ENCODE peak calls at places on chromosome 21, in ten cellular contexts. E is NCI-H1694; I is stimulated activated CD8-positive, alpha-beta memory T cell treated with anti-CD3 and anti-CD28 coated beads, Interleukin-15, amount 100 ng/mL, for 1 hour; Q is kidney; M is HT1080; O is NCI-H1930; S is occipital lobe; C is C1 segment of cervical spinal cord; X is EL; B is neural crest cell. W is an unnamed sample.

GRCh38 chr21:15190412-15190811 is 125.6 kb upstream of the NRIP1 start:
- DNase-seq in E (no peak), I (no peak), Q (no peak), M (no peak), O (no peak), S (no peak), C (no peak), X (no peak), B (no peak), W (no peak)

GRCh38 chr21:34726627-34727337 is 58.0 kb downstream of the CLIC6 start:
- DNase-seq in E (no peak), I (no peak), Q (no peak), M (peak), O (no peak), S (no peak), C (no peak), X (peak), B (no peak), W (no peak)

GRCh38 chr21:35164971-35165483 is 115.9 kb upstream of the RUNX1 start:
- DNase-seq in E (no peak), I (no peak), Q (no peak), M (no peak), O (no peak), S (no peak), C (no peak), X (no peak), B (no peak), W (no peak)

GRCh38 chr21:44929242-44929798 is 8.6 kb upstream of the ITGB2 start:
- DNase-seq in E (no peak), I (no peak), Q (peak), M (no peak), O (no peak), S (no peak), C (no peak), X (peak), B (no peak), W (no peak)

GRCh38 chr21:45219517-45219916 is 68.2 kb downstream of the POFUT2 start:
- DNase-seq in E (no peak), I (no peak), Q (no peak), M (no peak), O (no peak), S (no peak), C (no peak), X (no peak), B (no peak), W (no peak)

GRCh38 chr21:29486306-29486705 is 187.6 kb downstream of the BACH1 start:
- DNase-seq in E (no peak), I (no peak), Q (no peak), M (no peak), O (no peak), S (no peak), C (no peak), X (no peak), B (no peak), W (no peak)

GRCh38 chr21:36641886-36642285 is 57.0 kb upstream of the SIM2 start:
- DNase-seq in E (no peak), I (no peak), Q (no peak), M (no peak), O (no peak), S (no peak), C (no peak), X (no peak), B (no peak), W (no peak)

GRCh38 chr21:45167796-45168222 is 93.4 kb downstream of the ADARB1 start:
- DNase-seq in E (no peak), I (no peak), Q (no peak), M (no peak), O (no peak), S (no peak), C (no peak), X (peak), B (no peak), W (no peak)

W was measured in T-helper 1 cell.